ENCODE peak calls at places on chromosomes 4 and X, in ten cellular contexts. T is SW 1271; F is upper lobe of right lung; A is fibroblast of pulmonary artery; Q is stimulated activated CD4-positive, alpha-beta T cell treated with anti-CD3 and anti-CD28 coated beads, TNF-alpha, amount 100 ng/mL, for 48 hours; X is left ventricle myocardium superior; M is mesenteric fat pad; L is EL; G is lower leg skin; D is NCI-H2081. I is an unnamed sample.

GRCh38 chrX:151386838-151387459 is 10.1 kb upstream of the VMA21 start:
- DNase-seq in F (no peak), T (no peak), L (no peak), G (peak), Q (no peak), A (no peak), M (no peak), D (no peak), X (peak), I (peak)

GRCh38 chrX:153870791-153871360 is 15.1 kb downstream of the L1CAM start:
- DNase-seq in G (no peak), X (no peak), D (no peak), Q (no peak), F (no peak), L (no peak), A (no peak), M (no peak), T (no peak), I (no peak)

GRCh38 chr4:70603856-70604255 is 11.8 kb downstream of the AMBN start:
- DNase-seq in T (no peak), G (no peak), L (no peak), F (no peak), D (no peak), X (no peak), M (no peak), A (peak), Q (no peak), I (no peak)

GRCh38 chr4:15375707-15376106 is 52.1 kb upstream of the C1QTNF7 start:
- DNase-seq in A (no peak), L (no peak), X (no peak), Q (no peak), M (no peak), T (no peak), G (no peak), D (no peak), F (no peak), I (no peak)

GRCh38 chrX:148537556-148538182 is 37.3 kb downstream of the AFF2 start:
- DNase-seq in X (no peak), Q (no peak), F (no peak), G (no peak), L (no peak), A (no peak), T (no peak), M (no peak), D (no peak), I (no peak)

GRCh38 chr4:70743728-70744127 is 22.0 kb downstream of the RUFY3 start:
- DNase-seq in Q (no peak), X (no peak), F (no peak), A (peak), T (no peak), D (no peak), M (no peak), G (no peak), L (no peak), I (no peak)

GRCh38 chr4:4524364-4524763 is 17.5 kb downstream of the STX18 start:
- DNase-seq in Q (no peak), G (no peak), L (peak), A (no peak), M (no peak), X (no peak), F (no peak), D (no peak), T (no peak), I (no peak)

GRCh38 chrX:40459576-40460158 is 121.1 kb upstream of the ATP6AP2 start:
- DNase-seq in G (no peak), F (no peak), T (no peak), L (no peak), D (no peak), Q (no peak), A (no peak), M (no peak), X (no peak), I (no peak)

GRCh38 chr4:14994242-14994641 is 8.0 kb upstream of the CPEB2 start:
- DNase-seq in Q (no peak), M (no peak), G (no peak), X (no peak), F (no peak), A (peak), T (no peak), L (peak), D (no peak), I (no peak)

I was measured in left colon.